ENCODE peak calls at places on chromosome 10, in ten cellular contexts. N is stimulated activated CD4-positive, alpha-beta T cell treated with anti-CD3 and anti-CD28 coated beads, Interleukin-12 subunit alpha, Interleukin-12 subunit beta, amount 100 ng/mL, for 4 hours; F is iris pigment epithelial cell; C is Right ventricle myocardium inferior; L is ovary; E is Calu3; R is endothelial cell; W is T-helper 9 cell; A is glomerular endothelial cell; V is ACHN. H is an unnamed sample.
A peak's percentile ranks its signal among the peaks of the same experiment; 100 is the strongest.

GRCh38 chr10:128316327-128316726 is 190.1 kb upstream of the MKI67 start:
- DNase-seq in C (no peak), V (no peak), A (no peak), N (no peak), R (no peak), E (no peak), F (no peak), L (no peak), W (no peak), H (no peak)

GRCh38 chr10:112265745-112266144 is 17.5 kb upstream of the TECTB start:
- DNase-seq in F (no peak), V (no peak), A (no peak), R (no peak), L (no peak), N (no peak), C (no peak), E (no peak), W (no peak), H (no peak)

GRCh38 chr10:114441107-114441506 is 36.8 kb upstream of the AFAP1L2 start:
- DNase-seq in R (no peak), V (no peak), N (no peak), L (no peak), A (no peak), F (no peak), C (no peak), E (no peak), W (no peak), H (no peak)

GRCh38 chr10:43230909-43231522 is 35.8 kb downstream of the RASGEF1A start:
- DNase-seq in R (peak; percentile 2), L (peak; percentile 1), V (no peak), N (no peak), A (no peak), C (peak; percentile 48), E (no peak), W (no peak), F (no peak), H (no peak)

GRCh38 chr10:101229275-101230184 is at the start of gene LBX1:
- DNase-seq in C (no peak), E (no peak), W (no peak), N (no peak), R (no peak), A (no peak), L (no peak), F (no peak), V (no peak), H (no peak)

GRCh38 chr10:93762979-93763391 is 5.2 kb downstream of the LGI1 start:
- DNase-seq in V (no peak), F (no peak), W (no peak), R (no peak), C (no peak), N (no peak), A (no peak), E (no peak), L (no peak), H (no peak)

GRCh38 chr10:124035928-124036558 is 57.4 kb downstream of the CHST15 start:
- DNase-seq in N (no peak), V (no peak), F (no peak), A (no peak), E (peak; percentile 57), C (peak; percentile 90), R (no peak), L (no peak), W (no peak), H (no peak)

GRCh38 chr10:16360001-16360400 is 76.8 kb upstream of the PTER start:
- DNase-seq in R (no peak), A (no peak), L (no peak), E (no peak), N (no peak), V (no peak), C (no peak), W (no peak), F (no peak), H (no peak)

GRCh38 chr10:58767652-58768051 is 255.0 kb downstream of the BICC1 start:
- DNase-seq in F (no peak), R (no peak), N (no peak), E (no peak), C (no peak), W (no peak), L (no peak), V (no peak), A (no peak), H (no peak)

GRCh38 chr10:116287906-116288501 is 15.0 kb upstream of the GFRA1 start:
- DNase-seq in E (peak; percentile 23), N (no peak), F (peak; percentile 71), R (peak; percentile 46), A (peak; percentile 2), W (no peak), V (peak; percentile 71), C (no peak), L (peak; percentile 47), H (no peak)

GRCh38 chr10:2949948-2950354 is 117.4 kb upstream of the PFKP start:
- DNase-seq in N (peak; percentile 38), W (no peak), V (peak; percentile 60), E (peak; percentile 18), C (no peak), L (no peak), F (no peak), R (no peak), A (no peak), H (no peak)

GRCh38 chr10:86668297-86669165 is at the start of gene LDB3:
- DNase-seq in L (peak; percentile 47), R (no peak), N (no peak), E (peak; percentile 49), W (no peak), F (peak; percentile 53), C (no peak), A (no peak), V (no peak), H (no peak)

GRCh38 chr10:125866421-125867029 is 14.6 kb downstream of the DHX32 start:
- DNase-seq in W (no peak), E (no peak), V (no peak), C (no peak), L (no peak), R (no peak), F (no peak), A (no peak), N (no peak), H (no peak)

GRCh38 chr10:131006458-131007256 is 304.9 kb downstream of the TCERG1L start:
- DNase-seq in C (no peak), V (no peak), E (no peak), R (no peak), N (no peak), L (no peak), W (no peak), F (no peak), A (no peak), H (no peak)

GRCh38 chr10:71307469-71308085 is 11.5 kb upstream of the SLC29A3 start:
- DNase-seq in R (no peak), E (no peak), N (no peak), W (no peak), F (no peak), V (no peak), C (no peak), A (no peak), L (peak; percentile 25), H (no peak)

GRCh38 chr10:76080406-76080805 is 649.0 kb downstream of the LRMDA start:
- DNase-seq in V (no peak), E (no peak), W (no peak), A (no peak), C (no peak), F (peak; percentile 68), R (no peak), N (no peak), L (no peak), H (no peak)

GRCh38 chr10:93420091-93420490 is 62.0 kb downstream of the MYOF start:
- DNase-seq in L (no peak), N (no peak), V (no peak), E (no peak), W (no peak), F (peak; percentile 47), R (no peak), C (no peak), A (no peak), H (no peak)

GRCh38 chr10:128865398-128865797 is 601.6 kb upstream of the MGMT start:
- DNase-seq in E (no peak), A (no peak), L (no peak), V (no peak), W (no peak), R (no peak), F (no peak), C (no peak), N (no peak), H (no peak)

GRCh38 chr10:75107756-75108683 is 3.4 kb upstream of the SAMD8 start:
- DNase-seq in V (no peak), L (no peak), F (no peak), A (no peak), N (no peak), R (no peak), C (no peak), W (no peak), E (peak; percentile 20), H (no peak)

GRCh38 chr10:43684198-43684559 is 35.5 kb upstream of the ZNF32 start:
- DNase-seq in E (no peak), W (no peak), V (no peak), L (no peak), R (no peak), F (no peak), C (no peak), A (no peak), N (no peak), H (no peak)

GRCh38 chr10:36880898-36881297 is 244.5 kb upstream of the ANKRD30A start:
- DNase-seq in A (no peak), W (no peak), C (no peak), V (peak; percentile 5), F (peak; percentile 54), N (no peak), L (no peak), R (no peak), E (no peak), H (no peak)

GRCh38 chr10:101287922-101288638 is 58.8 kb upstream of the LBX1 start:
- DNase-seq in A (no peak), R (peak; percentile 72), C (no peak), L (no peak), F (peak; percentile 30), N (no peak), W (no peak), E (no peak), V (peak; percentile 48), H (no peak)

GRCh38 chr10:6795571-6795970 is 215.5 kb upstream of the PRKCQ start:
- DNase-seq in R (no peak), E (no peak), V (no peak), N (no peak), L (no peak), W (no peak), F (no peak), A (no peak), C (no peak), H (no peak)

GRCh38 chr10:8088504-8088903 is 34.0 kb downstream of the GATA3 start:
- DNase-seq in F (no peak), N (no peak), R (no peak), A (no peak), W (peak; percentile 16), V (no peak), C (no peak), L (no peak), E (no peak), H (no peak)

GRCh38 chr10:47144525-47144924 is 155.5 kb upstream of the GDF10 start:
- DNase-seq in V (no peak), W (no peak), N (no peak), F (no peak), C (no peak), E (no peak), A (no peak), R (no peak), L (no peak), H (no peak)

GRCh38 chr10:127234306-127234800 is 38.0 kb upstream of the INSYN2A start:
- DNase-seq in V (no peak), L (no peak), F (no peak), R (no peak), C (no peak), A (no peak), N (no peak), W (no peak), E (no peak), H (no peak)

GRCh38 chr10:79454259-79454658 is 8.8 kb upstream of the ZCCHC24 start:
- DNase-seq in C (peak; percentile 68), W (no peak), F (peak; percentile 84), R (no peak), N (no peak), A (no peak), L (no peak), V (peak; percentile 74), E (no peak), H (no peak)

GRCh38 chr10:7053195-7053594 is 357.6 kb downstream of the SFMBT2 start:
- DNase-seq in L (no peak), C (no peak), V (no peak), A (no peak), F (no peak), E (no peak), N (no peak), W (no peak), R (no peak), H (no peak)